ENCODE peak calls at places on chromosomes 6 and 20, in five cellular contexts. C, Z, B, D and W are unnamed samples.

GRCh38 chr20:8933391-8933807 is 135.5 kb upstream of the PLCB4 start:
- DNase-seq in C (no peak), Z (no peak), B (no peak), D (no peak), W (no peak)

GRCh38 chr6:12336121-12336971 is 46.2 kb downstream of the EDN1 start:
- DNase-seq in C (no peak), Z (no peak), B (no peak), D (peak), W (peak)

GRCh38 chr6:79143320-79143898 is 65.4 kb upstream of the PHIP start:
- DNase-seq in C (no peak), Z (no peak), B (no peak), D (peak), W (no peak)

GRCh38 chr6:131231103-131231502 is 95.8 kb downstream of the AKAP7 start:
- DNase-seq in C (no peak), Z (peak), B (no peak), D (no peak), W (no peak)

GRCh38 chr20:2692036-2692885 is at the start of gene EBF4:
- DNase-seq in C (peak), Z (peak), B (peak), D (no peak), W (peak)

GRCh38 chr6:166313255-166314070 is 5.3 kb upstream of the PRR18 start:
- DNase-seq in C (peak), Z (peak), B (peak), D (peak), W (peak)

GRCh38 chr6:17015551-17016381 is 86.1 kb upstream of the STMND1 start:
- DNase-seq in C (no peak), Z (peak), B (peak), D (no peak), W (no peak)

GRCh38 chr6:106156863-106157262 is 70.7 kb downstream of the PRDM1 start:
- DNase-seq in C (no peak), Z (no peak), B (no peak), D (no peak), W (no peak)

GRCh38 chr6:133568970-133569889 is 319.7 kb upstream of the TCF21 start:
- DNase-seq in C (peak), Z (peak), B (no peak), D (no peak), W (peak)

GRCh38 chr20:14879020-14879697 is 541.7 kb upstream of the FLRT3 start:
- DNase-seq in C (no peak), Z (peak), B (no peak), D (peak), W (peak)

GRCh38 chr6:124679392-124679791 is 282.8 kb upstream of the RNF217 start:
- DNase-seq in C (no peak), Z (peak), B (no peak), D (no peak), W (no peak)

GRCh38 chr20:2032168-2032567 is 38.3 kb upstream of the PDYN start:
- DNase-seq in C (no peak), Z (no peak), B (no peak), D (no peak), W (no peak)

GRCh38 chr6:90175627-90176538 is 120.8 kb downstream of the BACH2 start:
- DNase-seq in C (no peak), Z (peak), B (no peak), D (peak), W (no peak)

GRCh38 chr6:133407320-133408100 is 166.4 kb downstream of the EYA4 start:
- DNase-seq in C (no peak), Z (no peak), B (no peak), D (no peak), W (no peak)

GRCh38 chr6:89818977-89819335 is 638 bp downstream of the MDN1 start:
- DNase-seq in C (peak), Z (peak), B (peak), D (peak), W (no peak)

GRCh38 chr6:96074006-96074405 is 58.2 kb downstream of the FUT9 start:
- DNase-seq in C (no peak), Z (no peak), B (no peak), D (no peak), W (no peak)

GRCh38 chr20:10982692-10983091 is 308.9 kb upstream of the JAG1 start:
- DNase-seq in C (no peak), Z (peak), B (no peak), D (no peak), W (no peak)

GRCh38 chr20:45742596-45742995 is 20.4 kb downstream of the SPINT4 start:
- DNase-seq in C (no peak), Z (no peak), B (no peak), D (no peak), W (no peak)

GRCh38 chr20:56839791-56840190 is 210.7 kb downstream of the TFAP2C start:
- DNase-seq in C (no peak), Z (no peak), B (no peak), D (no peak), W (no peak)

GRCh38 chr6:111715321-111715720 is 109.6 kb upstream of the TRAF3IP2 start:
- DNase-seq in C (no peak), Z (no peak), B (no peak), D (no peak), W (no peak)

GRCh38 chr6:129370268-129370916 is 339.6 kb downstream of the ARHGAP18 start:
- DNase-seq in C (peak), Z (peak), B (peak), D (peak), W (peak)

GRCh38 chr6:3022765-3023662 is 23.3 kb downstream of the NQO2 start:
- DNase-seq in C (no peak), Z (no peak), B (peak), D (peak), W (no peak)

GRCh38 chr6:165871571-165871970 is 208.5 kb upstream of the PDE10A start:
- DNase-seq in C (no peak), Z (no peak), B (no peak), D (no peak), W (no peak)

GRCh38 chr6:91387290-91388062 is 800.6 kb upstream of the MAP3K7 start:
- DNase-seq in C (no peak), Z (no peak), B (no peak), D (peak), W (no peak)

GRCh38 chr6:106370639-106371038 is 10.1 kb downstream of the CRYBG1 start:
- DNase-seq in C (no peak), Z (peak), B (no peak), D (no peak), W (no peak)

GRCh38 chr6:45830441-45831139 is 185.1 kb downstream of the CLIC5 start:
- DNase-seq in C (no peak), Z (peak), B (no peak), D (peak), W (peak)

GRCh38 chr6:127301199-127301700 is 34.6 kb downstream of the RNF146 start:
- DNase-seq in C (no peak), Z (no peak), B (no peak), D (no peak), W (no peak)

GRCh38 chr20:24961384-24962181 is 12.5 kb downstream of the CST7 start:
- DNase-seq in C (no peak), Z (no peak), B (no peak), D (no peak), W (no peak)

GRCh38 chr6:30555428-30556005 is 772 bp downstream of the GNL1 start:
- DNase-seq in C (peak), Z (peak), B (no peak), D (peak), W (no peak)

GRCh38 chr6:105798057-105798456 is 288.1 kb upstream of the PRDM1 start:
- DNase-seq in C (peak), Z (no peak), B (no peak), D (no peak), W (no peak)

GRCh38 chr6:149459761-149460160 is 25.1 kb downstream of the ZC3H12D start:
- DNase-seq in C (no peak), Z (peak), B (no peak), D (no peak), W (no peak)

GRCh38 chr6:128271527-128271926 is 248.9 kb downstream of the PTPRK start:
- DNase-seq in C (no peak), Z (no peak), B (no peak), D (no peak), W (no peak)

GRCh38 chr6:143164565-143165105 is 103.9 kb downstream of the AIG1 start:
- DNase-seq in C (no peak), Z (no peak), B (no peak), D (no peak), W (no peak)

GRCh38 chr6:3946779-3947178 is 97.6 kb downstream of the FAM50B start:
- DNase-seq in C (no peak), Z (no peak), B (no peak), D (no peak), W (no peak)

GRCh38 chr6:113539202-113539601 is 317.9 kb upstream of the MARCKS start:
- DNase-seq in C (no peak), Z (no peak), B (no peak), D (no peak), W (no peak)
- TF ChIP-seq CTCF in C (no peak), Z (no peak), B (no peak), D (no peak), W (no peak)

GRCh38 chr6:13910443-13910842 is 14.3 kb upstream of the RNF182 start:
- DNase-seq in C (no peak), Z (no peak), B (no peak), D (no peak), W (no peak)
- TF ChIP-seq CTCF in C (no peak), Z (no peak), B (no peak), D (no peak), W (no peak)

GRCh38 chr20:36398515-36398914 is 92.4 kb downstream of the DLGAP4 start:
- DNase-seq in C (no peak), Z (no peak), B (no peak), D (no peak), W (no peak)

GRCh38 chr20:36401336-36401735 is 95.2 kb downstream of the DLGAP4 start:
- DNase-seq in C (no peak), Z (no peak), B (no peak), D (no peak), W (no peak)

GRCh38 chr20:36400901-36401300 is 94.8 kb downstream of the DLGAP4 start:
- DNase-seq in C (no peak), Z (no peak), B (no peak), D (no peak), W (no peak)

GRCh38 chr20:36399147-36399968 is 93.2 kb downstream of the DLGAP4 start:
- DNase-seq in C (peak), Z (peak), B (no peak), D (peak), W (peak)

GRCh38 chr20:36399969-36400545 is 93.9 kb downstream of the DLGAP4 start:
- DNase-seq in C (no peak), Z (no peak), B (no peak), D (no peak), W (no peak)
- TF ChIP-seq CTCF in C (no peak), Z (no peak), B (no peak), D (no peak), W (no peak)

GRCh38 chr6:71482742-71483141 is 194.1 kb downstream of the OGFRL1 start:
- DNase-seq in C (no peak), Z (peak), B (no peak), D (peak), W (no peak)
- TF ChIP-seq CTCF in C (no peak), Z (peak), B (no peak), D (no peak), W (no peak)

GRCh38 chr20:58636396-58636982 is 14.6 kb upstream of the STX16 start:
- DNase-seq in C (peak), Z (no peak), B (no peak), D (no peak), W (no peak)

GRCh38 chr20:58638467-58639181 is 12.5 kb upstream of the STX16 start:
- DNase-seq in C (peak), Z (no peak), B (no peak), D (no peak), W (no peak)

GRCh38 chr20:58637466-58638198 is 13.5 kb upstream of the STX16 start:
- DNase-seq in C (peak), Z (no peak), B (no peak), D (no peak), W (no peak)

GRCh38 chr20:58634818-58635665 is 16.0 kb upstream of the STX16 start:
- DNase-seq in C (no peak), Z (no peak), B (no peak), D (no peak), W (peak)

DNA sequence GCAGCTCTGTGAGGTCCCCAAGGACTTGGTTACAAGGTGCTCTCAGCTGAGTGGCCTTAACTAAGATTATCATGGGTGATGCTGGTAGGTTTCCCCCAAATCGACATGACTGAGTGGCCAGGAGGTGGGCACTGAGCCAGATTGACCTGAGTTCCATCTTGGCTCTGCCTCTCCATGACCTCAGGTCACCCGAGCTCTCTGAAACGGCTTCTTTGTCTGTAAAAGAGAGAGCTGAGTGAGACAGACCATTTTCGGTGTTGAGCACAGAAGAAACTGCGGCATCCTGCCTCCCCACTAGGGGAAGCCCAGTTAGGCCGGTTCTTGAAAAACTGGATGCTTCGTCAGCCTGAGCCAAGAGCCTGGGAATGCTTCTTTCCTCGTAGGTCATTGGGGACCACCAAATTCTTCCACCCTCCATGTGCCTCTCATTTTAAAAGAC is 14.1 kb upstream of the STX16 start:
- DNase-seq in C (no peak), Z (peak), B (no peak), D (no peak), W (no peak)
- TF ChIP-seq CTCF in C (no peak), Z (peak), B (no peak), D (peak), W (no peak)

GRCh38 chr20:50642288-50642803 is 49.0 kb downstream of the RIPOR3 start:
- DNase-seq in C (no peak), Z (no peak), B (no peak), D (no peak), W (no peak)

GRCh38 chr20:50645253-50646068 is 45.9 kb downstream of the RIPOR3 start:
- DNase-seq in C (peak), Z (peak), B (no peak), D (no peak), W (no peak)

GRCh38 chr20:50649587-50649986 is 41.8 kb downstream of the RIPOR3 start:
- DNase-seq in C (no peak), Z (no peak), B (no peak), D (no peak), W (no peak)

GRCh38 chr20:50648651-50649050 is 42.7 kb downstream of the RIPOR3 start:
- DNase-seq in C (no peak), Z (no peak), B (no peak), D (no peak), W (no peak)

GRCh38 chr20:50646483-50646996 is 44.8 kb downstream of the RIPOR3 start:
- DNase-seq in C (no peak), Z (peak), B (no peak), D (no peak), W (no peak)
- TF ChIP-seq CTCF in C (no peak), Z (peak), B (no peak), D (peak), W (no peak)

DNA sequence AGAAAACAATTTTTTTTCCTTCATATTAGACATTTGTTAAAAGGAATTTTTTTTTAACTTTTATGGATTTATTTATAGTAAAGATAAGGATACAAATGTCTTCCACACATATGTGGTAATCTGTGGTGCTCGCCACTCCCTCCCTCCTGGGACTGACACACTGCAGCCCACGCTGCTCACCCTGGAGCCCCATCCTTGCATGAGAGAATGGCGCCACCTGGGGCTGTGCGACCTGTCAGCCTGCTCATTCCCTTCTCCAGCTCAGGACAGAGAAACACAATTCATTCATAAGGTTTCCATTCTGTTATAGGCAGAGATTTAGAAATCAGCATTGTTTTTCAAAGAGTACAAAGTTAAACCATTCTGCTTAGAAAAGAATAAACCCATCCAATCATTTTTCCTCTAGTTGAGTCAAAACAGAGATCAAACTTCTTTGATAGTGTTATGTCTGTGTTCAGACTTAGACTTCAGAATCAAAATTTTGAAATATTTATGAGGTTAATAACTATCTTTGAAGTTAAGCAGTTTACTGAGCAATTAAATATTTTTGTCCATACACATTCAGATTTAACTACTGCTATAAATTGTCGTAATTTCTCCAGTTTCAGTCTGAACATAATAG is 42.8 kb upstream of the DYNLRB1 start:
- DNase-seq in C (peak), Z (peak), B (no peak), D (peak), W (peak)
- TF ChIP-seq CTCF in C (no peak), Z (peak), B (no peak), D (peak), W (peak)

DNA sequence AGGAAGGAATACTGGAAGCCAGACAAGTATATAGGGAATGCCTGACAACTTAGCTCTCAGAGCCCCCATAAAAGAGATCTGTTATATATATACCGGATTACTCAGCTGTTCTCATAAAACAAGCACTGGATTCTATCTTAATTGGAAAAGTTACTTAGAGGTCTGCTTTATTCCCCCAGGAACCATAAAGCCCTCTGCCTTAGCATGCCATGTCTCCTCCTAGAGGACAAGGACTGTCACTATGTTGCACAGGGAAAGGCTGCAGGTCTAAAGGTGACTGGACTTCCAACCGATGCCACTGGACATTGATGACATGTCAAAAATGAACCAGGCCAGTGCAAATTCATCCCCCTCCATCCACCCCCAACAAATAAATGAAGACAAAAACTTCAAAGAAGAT is 6.4 kb downstream of the EXOC2 start:
- DNase-seq in C (no peak), Z (no peak), B (no peak), D (no peak), W (no peak)
- TF ChIP-seq CTCF in C (no peak), Z (peak), B (no peak), D (no peak), W (peak)

GRCh38 chr6:109526905-109527628 is 44.0 kb upstream of the ZBTB24 start:
- DNase-seq in C (peak), Z (peak), B (peak), D (peak), W (peak)
- TF ChIP-seq CTCF in C (peak), Z (peak), B (peak), D (peak), W (peak)

DNA sequence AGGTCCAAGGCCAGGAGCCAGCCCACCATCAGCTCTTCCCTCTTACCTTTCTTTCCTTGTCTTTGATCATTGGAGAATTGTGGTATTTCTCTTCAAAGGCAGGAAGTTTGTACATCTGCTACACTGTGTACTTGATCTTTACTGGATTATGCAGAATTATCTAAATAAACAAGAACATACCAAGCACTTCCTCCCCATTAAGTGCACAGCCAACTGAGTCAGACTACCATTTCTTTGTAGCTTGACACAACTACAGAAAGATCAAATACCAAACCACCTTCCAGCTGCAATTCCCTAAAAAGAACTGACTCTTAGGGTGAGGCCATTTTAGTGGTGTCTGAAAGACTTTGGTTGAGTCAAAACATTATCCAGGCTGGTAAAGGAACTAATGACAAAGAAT is 195.2 kb downstream of the HDGFL1 start:
- DNase-seq in C (no peak), Z (peak), B (no peak), D (no peak), W (no peak)
- TF ChIP-seq CTCF in C (no peak), Z (no peak), B (no peak), D (no peak), W (no peak)